ENCODE peak calls at places on chromosomes 1 and 21, in four cellular contexts. One of them, this sample, is unnamed.

GRCh38 chr1:205283270-205284147 is 38.0 kb downstream of the NUAK2 start:
- DNase-seq in cardiac muscle cell: no peak
- DNase-seq in dorsolateral prefrontal cortex: no peak
- DNase-seq in thoracic aorta: no peak
- DNase-seq in this sample: no peak

GRCh38 chr1:3695326-3696217 is 43.3 kb downstream of the TP73 start:
- DNase-seq in cardiac muscle cell: peak; percentile 45
- DNase-seq in dorsolateral prefrontal cortex: peak; percentile 81
- DNase-seq in thoracic aorta: no peak
- DNase-seq in this sample: no peak

GRCh38 chr1:204123376-204123775 is 28.5 kb downstream of the ETNK2 start:
- DNase-seq in cardiac muscle cell: peak; percentile 23
- DNase-seq in dorsolateral prefrontal cortex: no peak
- DNase-seq in thoracic aorta: no peak
- DNase-seq in this sample: no peak

GRCh38 chr1:93007941-93008577 is 46.8 kb upstream of the DIPK1A start:
- DNase-seq in cardiac muscle cell: peak; percentile 76
- DNase-seq in dorsolateral prefrontal cortex: no peak
- DNase-seq in thoracic aorta: no peak
- DNase-seq in this sample: no peak

GRCh38 chr1:12124693-12125421 is 41.9 kb upstream of the TNFRSF1B start:
- DNase-seq in cardiac muscle cell: peak; percentile 86
- DNase-seq in dorsolateral prefrontal cortex: peak; percentile 72
- DNase-seq in thoracic aorta: peak; percentile 45
- DNase-seq in this sample: peak; percentile 35

GRCh38 chr1:201430790-201431189 is 9.3 kb upstream of the TNNI1 start:
- DNase-seq in cardiac muscle cell: no peak
- DNase-seq in dorsolateral prefrontal cortex: no peak
- DNase-seq in thoracic aorta: no peak
- DNase-seq in this sample: no peak

GRCh38 chr1:40477680-40478057 is 579 bp downstream of the ZFP69 start:
- DNase-seq in cardiac muscle cell: peak; percentile 23
- DNase-seq in dorsolateral prefrontal cortex: peak; percentile 39
- DNase-seq in thoracic aorta: no peak
- DNase-seq in this sample: no peak

GRCh38 chr1:119648620-119649004 is 546 bp upstream of the ZNF697 start:
- DNase-seq in cardiac muscle cell: no peak
- DNase-seq in dorsolateral prefrontal cortex: no peak
- DNase-seq in thoracic aorta: no peak
- DNase-seq in this sample: no peak

GRCh38 chr1:91981996-91982609 is 32.9 kb downstream of the BRDT start:
- DNase-seq in cardiac muscle cell: no peak
- DNase-seq in dorsolateral prefrontal cortex: no peak
- DNase-seq in thoracic aorta: no peak
- DNase-seq in this sample: no peak

GRCh38 chr1:202615501-202616354 is 94.5 kb downstream of the SYT2 start:
- DNase-seq in cardiac muscle cell: peak; percentile 88
- DNase-seq in dorsolateral prefrontal cortex: no peak
- DNase-seq in thoracic aorta: no peak
- DNase-seq in this sample: no peak

GRCh38 chr1:19007491-19008441 is 51.3 kb upstream of the IFFO2 start:
- DNase-seq in cardiac muscle cell: no peak
- DNase-seq in dorsolateral prefrontal cortex: no peak
- DNase-seq in thoracic aorta: no peak
- DNase-seq in this sample: no peak

GRCh38 chr1:44505210-44505993 is 100.3 kb downstream of the RNF220 start:
- DNase-seq in cardiac muscle cell: peak; percentile 87
- DNase-seq in dorsolateral prefrontal cortex: no peak
- DNase-seq in thoracic aorta: no peak
- DNase-seq in this sample: no peak

GRCh38 chr21:43300496-43301423 is 126.2 kb downstream of the SIK1 start:
- DNase-seq in cardiac muscle cell: peak; percentile 49
- DNase-seq in dorsolateral prefrontal cortex: no peak
- DNase-seq in thoracic aorta: no peak
- DNase-seq in this sample: no peak

GRCh38 chr1:206556748-206557635 is 49.7 kb downstream of the RASSF5 start:
- DNase-seq in cardiac muscle cell: peak; percentile 53
- DNase-seq in dorsolateral prefrontal cortex: peak; percentile 78
- DNase-seq in thoracic aorta: peak; percentile 19
- DNase-seq in this sample: no peak

DNA sequence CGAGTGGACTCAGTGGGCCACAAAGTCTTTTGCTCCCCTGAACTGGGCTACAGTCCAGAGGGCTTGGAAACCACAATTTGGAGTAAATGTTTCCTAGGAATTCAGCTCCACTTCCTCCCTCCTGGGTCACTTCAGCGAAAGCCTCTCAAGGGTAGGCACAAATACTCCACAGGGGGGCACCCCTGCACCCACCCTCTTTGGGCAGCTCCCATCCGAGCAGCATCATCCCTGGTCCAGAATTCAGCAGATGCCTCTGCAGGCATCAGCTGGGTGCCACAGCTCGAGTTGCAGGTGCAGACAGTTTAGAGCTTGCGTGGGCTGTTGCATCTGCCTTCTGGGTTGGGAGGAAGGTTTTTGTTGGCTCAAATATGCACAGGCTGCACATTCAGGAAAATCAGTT is 25.0 kb downstream of the KANK4 start:
- DNase-seq in cardiac muscle cell: peak; percentile 17
- DNase-seq in dorsolateral prefrontal cortex: no peak
- DNase-seq in thoracic aorta: no peak
- DNase-seq in this sample: no peak
- TF ChIP-seq CTCF in cardiac muscle cell: peak; percentile 29
- TF ChIP-seq CTCF in dorsolateral prefrontal cortex: peak; percentile 24
- TF ChIP-seq CTCF in thoracic aorta: no peak
- TF ChIP-seq CTCF in this sample: peak; percentile 32

GRCh38 chr1:235329139-235329808 is 904 bp downstream of the GGPS1 start:
- DNase-seq in cardiac muscle cell: no peak
- DNase-seq in dorsolateral prefrontal cortex: no peak
- DNase-seq in thoracic aorta: no peak
- DNase-seq in this sample: no peak
- TF ChIP-seq CTCF in cardiac muscle cell: peak; percentile 9
- TF ChIP-seq CTCF in dorsolateral prefrontal cortex: no peak
- TF ChIP-seq CTCF in thoracic aorta: no peak
- TF ChIP-seq CTCF in this sample: peak; percentile 10

GRCh38 chr1:232627645-232628334 is 2.1 kb downstream of the SIPA1L2 start:
- DNase-seq in cardiac muscle cell: peak; percentile 25
- DNase-seq in dorsolateral prefrontal cortex: no peak
- DNase-seq in thoracic aorta: no peak
- DNase-seq in this sample: no peak
- TF ChIP-seq CTCF in cardiac muscle cell: peak; percentile 25
- TF ChIP-seq CTCF in dorsolateral prefrontal cortex: peak; percentile 42
- TF ChIP-seq CTCF in thoracic aorta: no peak
- TF ChIP-seq CTCF in this sample: peak; percentile 29

DNA sequence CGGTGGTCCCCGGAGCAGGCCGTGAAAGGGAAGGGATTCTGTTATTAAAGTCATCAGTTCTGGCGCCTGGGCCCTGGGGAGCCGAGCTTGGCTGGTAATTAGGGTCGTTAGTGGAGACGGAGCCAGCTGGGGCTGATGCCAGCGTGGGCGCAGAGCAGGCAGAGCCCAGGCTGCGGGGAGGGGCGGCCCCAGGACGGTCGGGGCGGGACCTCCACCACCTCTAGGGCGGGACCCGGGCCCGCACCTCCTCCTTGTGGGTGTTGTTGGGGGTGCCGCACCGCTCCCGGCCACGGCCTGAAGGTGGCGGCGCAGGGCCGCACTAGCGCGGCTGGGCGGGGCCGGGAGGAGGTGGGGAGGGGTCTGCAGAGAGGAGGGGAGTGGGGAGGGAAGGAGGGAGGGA is 470.6 kb downstream of the PTPRU start:
- DNase-seq in cardiac muscle cell: peak; percentile 73
- DNase-seq in dorsolateral prefrontal cortex: no peak
- DNase-seq in thoracic aorta: no peak
- DNase-seq in this sample: no peak
- TF ChIP-seq CTCF in cardiac muscle cell: peak; percentile 66
- TF ChIP-seq CTCF in dorsolateral prefrontal cortex: no peak
- TF ChIP-seq CTCF in thoracic aorta: peak; percentile 77
- TF ChIP-seq CTCF in this sample: peak; percentile 60

DNA sequence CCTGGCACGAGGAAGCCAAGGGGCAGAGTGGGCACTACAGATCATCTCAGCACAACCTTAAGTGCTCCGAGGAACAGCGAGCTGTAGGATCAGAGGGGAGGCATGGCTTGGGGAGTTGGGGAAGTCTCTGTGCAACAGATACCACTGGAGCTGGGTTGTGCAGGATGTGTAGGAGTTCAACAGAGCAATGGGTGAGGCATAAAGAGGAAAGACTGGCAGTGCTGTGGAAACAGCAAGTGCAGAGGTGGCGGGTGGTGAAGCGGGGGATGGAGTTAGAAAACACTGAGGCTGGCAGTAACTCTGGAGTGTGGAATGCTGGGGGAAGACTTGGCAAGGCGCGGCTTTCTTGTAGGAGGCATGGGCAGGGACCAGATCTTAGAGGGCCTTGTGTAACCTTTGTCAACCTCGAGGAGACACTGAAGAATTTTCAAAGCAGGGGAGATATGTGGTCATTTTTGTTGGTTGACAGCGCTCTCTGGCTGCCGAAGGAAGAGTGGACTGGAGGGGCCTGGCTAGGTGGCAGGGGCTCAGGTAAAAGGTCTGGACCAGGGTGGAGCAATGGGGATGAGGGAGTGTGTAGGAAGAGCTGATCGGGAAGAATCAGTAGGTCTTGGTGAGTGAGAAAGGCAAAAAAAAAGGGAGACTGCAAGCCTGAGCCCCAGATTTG is 237.5 kb downstream of the TRABD2B start:
- DNase-seq in cardiac muscle cell: no peak
- DNase-seq in dorsolateral prefrontal cortex: no peak
- DNase-seq in thoracic aorta: no peak
- DNase-seq in this sample: no peak
- TF ChIP-seq CTCF in cardiac muscle cell: no peak
- TF ChIP-seq CTCF in dorsolateral prefrontal cortex: no peak
- TF ChIP-seq CTCF in thoracic aorta: no peak
- TF ChIP-seq CTCF in this sample: no peak

GRCh38 chr1:108199781-108200626 is at the start of gene SLC25A24:
- DNase-seq in cardiac muscle cell: peak; percentile 87
- DNase-seq in dorsolateral prefrontal cortex: peak; percentile 86
- DNase-seq in thoracic aorta: peak; percentile 25
- DNase-seq in this sample: peak; percentile 52

GRCh38 chr1:108199231-108199657 is 899 bp downstream of the SLC25A24 start:
- DNase-seq in cardiac muscle cell: peak; percentile 49
- DNase-seq in dorsolateral prefrontal cortex: no peak
- DNase-seq in thoracic aorta: no peak
- DNase-seq in this sample: no peak

GRCh38 chr1:108201682-108202081 is 1.5 kb upstream of the SLC25A24 start:
- DNase-seq in cardiac muscle cell: no peak
- DNase-seq in dorsolateral prefrontal cortex: no peak
- DNase-seq in thoracic aorta: no peak
- DNase-seq in this sample: no peak

GRCh38 chr1:108200627-108201106 is 524 bp upstream of the SLC25A24 start:
- DNase-seq in cardiac muscle cell: peak; percentile 82
- DNase-seq in dorsolateral prefrontal cortex: peak; percentile 53
- DNase-seq in thoracic aorta: peak; percentile 6
- DNase-seq in this sample: peak; percentile 25
- TF ChIP-seq CTCF in cardiac muscle cell: peak; percentile 29
- TF ChIP-seq CTCF in dorsolateral prefrontal cortex: peak; percentile 45
- TF ChIP-seq CTCF in thoracic aorta: no peak
- TF ChIP-seq CTCF in this sample: peak; percentile 38